ENCODE peak calls at places on chromosomes 12 and 14, in nine cellular contexts. One of them, this sample, is unnamed.

GRCh38 chr12:106522708-106523107 is 60.1 kb upstream of the RFX4 start:
- DNase-seq in AG10803: no peak
- DNase-seq in brain microvascular endothelial cell: no peak
- DNase-seq in upper lobe of right lung: no peak
- DNase-seq in fibroblast of mammary gland: no peak
- DNase-seq in astrocyte of the cerebellum: no peak
- DNase-seq in K562: peak
- DNase-seq in IMR-90: no peak
- DNase-seq in ascending aorta: no peak
- DNase-seq in this sample: no peak

GRCh38 chr12:116346751-116347150 is 69.3 kb upstream of the MED13L start:
- DNase-seq in AG10803: peak
- DNase-seq in fibroblast of mammary gland: peak
- DNase-seq in upper lobe of right lung: no peak
- DNase-seq in ascending aorta: no peak
- DNase-seq in IMR-90: peak
- DNase-seq in K562: peak
- DNase-seq in brain microvascular endothelial cell: peak
- DNase-seq in astrocyte of the cerebellum: peak
- DNase-seq in this sample: no peak

GRCh38 chr12:74906224-74906623 is 303.4 kb downstream of the KCNC2 start:
- DNase-seq in AG10803: no peak
- DNase-seq in fibroblast of mammary gland: peak
- DNase-seq in ascending aorta: no peak
- DNase-seq in brain microvascular endothelial cell: no peak
- DNase-seq in IMR-90: no peak
- DNase-seq in astrocyte of the cerebellum: no peak
- DNase-seq in K562: no peak
- DNase-seq in upper lobe of right lung: no peak
- DNase-seq in this sample: no peak

GRCh38 chr14:54438703-54439102 is 2.5 kb downstream of the CNIH1 start:
- DNase-seq in IMR-90: no peak
- DNase-seq in upper lobe of right lung: no peak
- DNase-seq in K562: no peak
- DNase-seq in fibroblast of mammary gland: no peak
- DNase-seq in brain microvascular endothelial cell: no peak
- DNase-seq in astrocyte of the cerebellum: no peak
- DNase-seq in AG10803: no peak
- DNase-seq in ascending aorta: no peak
- DNase-seq in this sample: no peak

GRCh38 chr12:24396266-24396665 is 446.8 kb upstream of the SOX5 start:
- DNase-seq in brain microvascular endothelial cell: no peak
- DNase-seq in ascending aorta: no peak
- DNase-seq in AG10803: no peak
- DNase-seq in fibroblast of mammary gland: no peak
- DNase-seq in upper lobe of right lung: no peak
- DNase-seq in IMR-90: no peak
- DNase-seq in astrocyte of the cerebellum: no peak
- DNase-seq in K562: no peak
- DNase-seq in this sample: no peak

GRCh38 chr12:90940872-90941499 is 14.0 kb downstream of the CCER1 start:
- DNase-seq in astrocyte of the cerebellum: peak
- DNase-seq in fibroblast of mammary gland: peak
- DNase-seq in AG10803: peak
- DNase-seq in K562: peak
- DNase-seq in ascending aorta: no peak
- DNase-seq in IMR-90: peak
- DNase-seq in brain microvascular endothelial cell: peak
- DNase-seq in upper lobe of right lung: no peak
- DNase-seq in this sample: no peak

GRCh38 chr12:121061831-121062230 is 22.8 kb upstream of the OASL start:
- DNase-seq in K562: no peak
- DNase-seq in astrocyte of the cerebellum: no peak
- DNase-seq in upper lobe of right lung: no peak
- DNase-seq in fibroblast of mammary gland: peak
- DNase-seq in AG10803: peak
- DNase-seq in IMR-90: peak
- DNase-seq in brain microvascular endothelial cell: no peak
- DNase-seq in ascending aorta: no peak
- DNase-seq in this sample: no peak

GRCh38 chr14:50670196-50670875 is 2.2 kb upstream of the SAV1 start:
- DNase-seq in astrocyte of the cerebellum: no peak
- DNase-seq in K562: no peak
- DNase-seq in brain microvascular endothelial cell: no peak
- DNase-seq in IMR-90: peak
- DNase-seq in AG10803: no peak
- DNase-seq in upper lobe of right lung: no peak
- DNase-seq in fibroblast of mammary gland: no peak
- DNase-seq in ascending aorta: no peak
- DNase-seq in this sample: no peak

GRCh38 chr12:51021694-51022093 is 4.5 kb downstream of the SLC11A2 start:
- DNase-seq in brain microvascular endothelial cell: no peak
- DNase-seq in K562: peak
- DNase-seq in upper lobe of right lung: no peak
- DNase-seq in astrocyte of the cerebellum: no peak
- DNase-seq in IMR-90: no peak
- DNase-seq in ascending aorta: no peak
- DNase-seq in fibroblast of mammary gland: no peak
- DNase-seq in AG10803: no peak
- DNase-seq in this sample: no peak

GRCh38 chr14:63426838-63427237 is 108.1 kb upstream of the GPHB5 start:
- DNase-seq in ascending aorta: no peak
- DNase-seq in brain microvascular endothelial cell: no peak
- DNase-seq in AG10803: no peak
- DNase-seq in IMR-90: no peak
- DNase-seq in astrocyte of the cerebellum: no peak
- DNase-seq in fibroblast of mammary gland: peak
- DNase-seq in upper lobe of right lung: no peak
- DNase-seq in K562: no peak
- DNase-seq in this sample: no peak

GRCh38 chr12:121579981-121580868 is 598 bp downstream of the KDM2B start:
- DNase-seq in ascending aorta: no peak
- DNase-seq in astrocyte of the cerebellum: no peak
- DNase-seq in AG10803: peak
- DNase-seq in brain microvascular endothelial cell: peak
- DNase-seq in fibroblast of mammary gland: peak
- DNase-seq in upper lobe of right lung: peak
- DNase-seq in IMR-90: peak
- DNase-seq in K562: peak
- DNase-seq in this sample: peak

GRCh38 chr12:1758887-1759286 is 61.5 kb upstream of the LRTM2 start:
- DNase-seq in brain microvascular endothelial cell: no peak
- DNase-seq in fibroblast of mammary gland: no peak
- DNase-seq in K562: no peak
- DNase-seq in ascending aorta: no peak
- DNase-seq in upper lobe of right lung: no peak
- DNase-seq in IMR-90: peak
- DNase-seq in astrocyte of the cerebellum: no peak
- DNase-seq in AG10803: no peak
- DNase-seq in this sample: no peak

GRCh38 chr14:100534528-100535286 is 52.5 kb downstream of the BEGAIN start:
- DNase-seq in IMR-90: no peak
- DNase-seq in astrocyte of the cerebellum: no peak
- DNase-seq in upper lobe of right lung: peak
- DNase-seq in ascending aorta: no peak
- DNase-seq in AG10803: no peak
- DNase-seq in brain microvascular endothelial cell: no peak
- DNase-seq in K562: no peak
- DNase-seq in fibroblast of mammary gland: no peak
- DNase-seq in this sample: peak

GRCh38 chr14:99257122-99257672 is 14.8 kb downstream of the BCL11B start:
- DNase-seq in brain microvascular endothelial cell: no peak
- DNase-seq in K562: no peak
- DNase-seq in upper lobe of right lung: no peak
- DNase-seq in ascending aorta: no peak
- DNase-seq in astrocyte of the cerebellum: no peak
- DNase-seq in IMR-90: no peak
- DNase-seq in fibroblast of mammary gland: no peak
- DNase-seq in AG10803: no peak
- DNase-seq in this sample: no peak

GRCh38 chr12:115313929-115314328 is 630.0 kb upstream of the TBX3 start:
- DNase-seq in upper lobe of right lung: no peak
- DNase-seq in brain microvascular endothelial cell: peak
- DNase-seq in AG10803: peak
- DNase-seq in astrocyte of the cerebellum: peak
- DNase-seq in IMR-90: peak
- DNase-seq in fibroblast of mammary gland: peak
- DNase-seq in ascending aorta: no peak
- DNase-seq in K562: no peak
- DNase-seq in this sample: no peak

GRCh38 chr12:114368685-114369084 is 37.3 kb downstream of the TBX5 start:
- DNase-seq in upper lobe of right lung: no peak
- DNase-seq in astrocyte of the cerebellum: no peak
- DNase-seq in brain microvascular endothelial cell: no peak
- DNase-seq in fibroblast of mammary gland: no peak
- DNase-seq in K562: no peak
- DNase-seq in AG10803: peak
- DNase-seq in IMR-90: no peak
- DNase-seq in ascending aorta: no peak
- DNase-seq in this sample: no peak

GRCh38 chr14:22557846-22558220 is 31.2 kb downstream of the DAD1 start:
- DNase-seq in K562: no peak
- DNase-seq in AG10803: no peak
- DNase-seq in upper lobe of right lung: no peak
- DNase-seq in astrocyte of the cerebellum: no peak
- DNase-seq in brain microvascular endothelial cell: no peak
- DNase-seq in fibroblast of mammary gland: no peak
- DNase-seq in ascending aorta: no peak
- DNase-seq in IMR-90: no peak
- DNase-seq in this sample: no peak

GRCh38 chr12:38138225-38139221 is 178.1 kb upstream of the ALG10B start:
- DNase-seq in ascending aorta: no peak
- DNase-seq in upper lobe of right lung: peak
- DNase-seq in fibroblast of mammary gland: peak
- DNase-seq in IMR-90: peak
- DNase-seq in astrocyte of the cerebellum: peak
- DNase-seq in brain microvascular endothelial cell: peak
- DNase-seq in AG10803: peak
- DNase-seq in K562: peak
- DNase-seq in this sample: no peak

GRCh38 chr14:46574236-46574970 is 77.2 kb downstream of the RPL10L start:
- DNase-seq in K562: no peak
- DNase-seq in IMR-90: no peak
- DNase-seq in AG10803: no peak
- DNase-seq in ascending aorta: no peak
- DNase-seq in brain microvascular endothelial cell: peak
- DNase-seq in upper lobe of right lung: no peak
- DNase-seq in fibroblast of mammary gland: peak
- DNase-seq in astrocyte of the cerebellum: no peak
- DNase-seq in this sample: no peak
- H3K4me3 ChIP-seq in K562: no peak
- H3K4me3 ChIP-seq in IMR-90: no peak
- H3K4me3 ChIP-seq in AG10803: no peak
- H3K4me3 ChIP-seq in ascending aorta: no peak
- H3K4me3 ChIP-seq in brain microvascular endothelial cell: peak
- H3K4me3 ChIP-seq in upper lobe of right lung: no peak
- H3K4me3 ChIP-seq in fibroblast of mammary gland: no peak
- H3K4me3 ChIP-seq in astrocyte of the cerebellum: no peak
- H3K4me3 ChIP-seq in this sample: no peak

DNA sequence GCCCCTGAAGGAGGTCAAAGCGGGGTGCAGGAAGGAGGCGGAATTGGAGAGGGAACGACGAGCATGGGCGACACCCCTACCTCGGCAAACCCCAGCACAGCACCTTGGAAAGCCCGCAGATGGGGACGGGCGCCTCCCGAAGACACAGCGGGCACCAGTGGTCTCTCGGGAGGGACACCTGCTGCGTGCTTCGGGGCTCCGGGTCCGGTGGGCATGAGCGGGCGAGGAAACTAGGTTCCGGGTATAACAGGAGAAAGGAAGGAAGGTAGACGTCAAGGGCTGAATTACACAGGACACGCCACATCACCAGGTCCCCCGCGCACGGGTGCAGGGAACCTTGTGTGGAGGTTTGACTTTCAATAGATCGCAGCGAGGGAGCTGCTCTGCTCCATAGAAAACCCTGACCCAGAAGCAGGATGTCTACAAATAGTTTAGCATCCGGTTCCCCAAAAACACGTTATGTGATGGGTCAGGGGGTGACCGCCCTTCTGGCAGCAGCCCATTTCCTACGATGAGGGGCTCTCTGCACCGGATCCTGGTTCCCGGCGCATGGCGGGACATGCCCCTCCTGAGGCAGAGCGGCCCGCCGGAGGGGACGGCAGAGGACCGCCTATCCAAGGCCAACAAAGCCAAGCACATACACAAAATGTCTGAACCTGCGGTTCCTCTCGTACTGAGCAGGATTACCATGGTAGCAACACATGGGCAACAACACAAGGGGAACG is 196.9 kb downstream of the ALG10 start:
- DNase-seq in ascending aorta: no peak
- DNase-seq in AG10803: peak
- DNase-seq in fibroblast of mammary gland: peak
- DNase-seq in brain microvascular endothelial cell: no peak
- DNase-seq in IMR-90: peak
- DNase-seq in K562: no peak
- DNase-seq in upper lobe of right lung: no peak
- DNase-seq in astrocyte of the cerebellum: no peak
- DNase-seq in this sample: no peak
- H3K4me3 ChIP-seq in ascending aorta: peak
- H3K4me3 ChIP-seq in AG10803: no peak
- H3K4me3 ChIP-seq in fibroblast of mammary gland: no peak
- H3K4me3 ChIP-seq in brain microvascular endothelial cell: no peak
- H3K4me3 ChIP-seq in IMR-90: no peak
- H3K4me3 ChIP-seq in K562: peak
- H3K4me3 ChIP-seq in upper lobe of right lung: peak
- H3K4me3 ChIP-seq in astrocyte of the cerebellum: no peak
- H3K4me3 ChIP-seq in this sample: peak

GRCh38 chr12:82671673-82672195 is 15.0 kb upstream of the TMTC2 start:
- DNase-seq in astrocyte of the cerebellum: no peak
- DNase-seq in K562: no peak
- DNase-seq in fibroblast of mammary gland: no peak
- DNase-seq in IMR-90: no peak
- DNase-seq in brain microvascular endothelial cell: no peak
- DNase-seq in AG10803: no peak
- DNase-seq in ascending aorta: no peak
- DNase-seq in upper lobe of right lung: no peak
- DNase-seq in this sample: no peak
- H3K4me3 ChIP-seq in astrocyte of the cerebellum: no peak
- H3K4me3 ChIP-seq in K562: no peak
- H3K4me3 ChIP-seq in fibroblast of mammary gland: no peak
- H3K4me3 ChIP-seq in IMR-90: no peak
- H3K4me3 ChIP-seq in brain microvascular endothelial cell: no peak
- H3K4me3 ChIP-seq in AG10803: no peak
- H3K4me3 ChIP-seq in ascending aorta: no peak
- H3K4me3 ChIP-seq in upper lobe of right lung: no peak
- H3K4me3 ChIP-seq in this sample: no peak

DNA sequence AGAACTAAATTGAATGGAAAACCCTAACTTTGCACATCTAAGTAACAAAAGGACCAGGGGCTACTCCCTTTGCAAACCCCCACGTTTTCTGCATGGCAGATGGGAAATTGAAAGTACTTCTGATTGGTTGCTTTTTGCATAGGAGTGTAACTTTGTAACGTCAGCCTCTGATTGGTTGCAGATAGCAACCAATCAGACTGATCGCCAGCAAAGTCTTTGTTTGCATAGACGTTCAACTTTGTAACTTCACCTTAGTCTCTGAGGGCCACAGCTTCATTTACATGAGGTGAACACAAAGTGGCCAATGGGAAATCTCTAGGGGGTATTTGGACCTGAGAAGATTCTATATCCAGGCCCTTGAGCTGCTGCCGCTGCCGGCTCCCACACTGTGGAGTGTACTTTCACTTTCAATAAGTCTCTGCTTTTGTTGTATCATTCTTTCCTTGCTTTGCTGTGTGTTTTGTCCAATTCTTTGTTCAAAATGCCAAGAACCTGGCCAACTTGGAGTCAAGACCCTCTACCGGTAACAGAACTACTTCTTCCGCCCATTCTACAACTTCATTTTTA is 102.5 kb upstream of the PRICKLE1 start:
- DNase-seq in ascending aorta: no peak
- DNase-seq in K562: no peak
- DNase-seq in IMR-90: no peak
- DNase-seq in fibroblast of mammary gland: peak
- DNase-seq in upper lobe of right lung: no peak
- DNase-seq in astrocyte of the cerebellum: no peak
- DNase-seq in brain microvascular endothelial cell: no peak
- DNase-seq in AG10803: no peak
- DNase-seq in this sample: no peak
- H3K4me3 ChIP-seq in ascending aorta: no peak
- H3K4me3 ChIP-seq in K562: peak
- H3K4me3 ChIP-seq in IMR-90: no peak
- H3K4me3 ChIP-seq in fibroblast of mammary gland: peak
- H3K4me3 ChIP-seq in upper lobe of right lung: peak
- H3K4me3 ChIP-seq in astrocyte of the cerebellum: no peak
- H3K4me3 ChIP-seq in brain microvascular endothelial cell: no peak
- H3K4me3 ChIP-seq in AG10803: no peak
- H3K4me3 ChIP-seq in this sample: peak

This sample was measured in lower lobe of right lung.